ENCODE peak calls at places on chromosomes 2 and 18, in four cellular contexts. V is activated CD8-positive, alpha-beta T cell treated with anti-CD3 and anti-CD28 coated beads for 36 hours; U is cardiac muscle cell; J is fibroblast of lung. B is an unnamed sample.
A peak's percentile ranks its signal among the peaks of the same experiment; 100 is the strongest.

GRCh38 chr2:44120428-44120827 is 48.2 kb upstream of the PPM1B start:
- DNase-seq in V (peak; percentile 40), U (peak; percentile 90), J (peak; percentile 88), B (no peak)

GRCh38 chr2:8177550-8177949 is 504.3 kb upstream of the ID2 start:
- DNase-seq in V (no peak), U (no peak), J (no peak), B (no peak)

GRCh38 chr2:84960157-84960506 is 10.8 kb upstream of the KCMF1 start:
- DNase-seq in V (no peak), U (no peak), J (no peak), B (no peak)

GRCh38 chr2:230873670-230874401 is 9.1 kb downstream of the ITM2C start:
- DNase-seq in V (peak; percentile 56), U (no peak), J (no peak), B (peak; percentile 68)

GRCh38 chr2:146388757-146389156 is 1456.1 kb upstream of the ACVR2A start:
- DNase-seq in V (no peak), U (peak; percentile 31), J (peak; percentile 50), B (no peak)

GRCh38 chr18:35371412-35372195 is 5.5 kb downstream of the ZNF396 start:
- DNase-seq in V (no peak), U (peak; percentile 19), J (peak; percentile 62), B (no peak)

GRCh38 chr2:47687856-47688255 is 95.1 kb upstream of the MSH6 start:
- DNase-seq in V (no peak), U (no peak), J (no peak), B (no peak)

GRCh38 chr2:2698182-2699116 is 367.4 kb upstream of the MYT1L start:
- DNase-seq in V (peak; percentile 58), U (no peak), J (no peak), B (no peak)

GRCh38 chr2:10878268-10878915 is 33.3 kb upstream of the KCNF1 start:
- DNase-seq in V (no peak), U (no peak), J (no peak), B (no peak)

GRCh38 chr2:96113367-96113677 is 3.0 kb downstream of the ADRA2B start:
- DNase-seq in V (peak; percentile 66), U (no peak), J (no peak), B (no peak)
- TF ChIP-seq CTCF in V (no peak), U (no peak), J (no peak), B (no peak)

GRCh38 chr18:52999633-53000032 is 659.6 kb downstream of the DCC start:
- DNase-seq in V (no peak), U (no peak), J (no peak), B (no peak)
- TF ChIP-seq CTCF in V (no peak), U (no peak), J (no peak), B (no peak)

DNA sequence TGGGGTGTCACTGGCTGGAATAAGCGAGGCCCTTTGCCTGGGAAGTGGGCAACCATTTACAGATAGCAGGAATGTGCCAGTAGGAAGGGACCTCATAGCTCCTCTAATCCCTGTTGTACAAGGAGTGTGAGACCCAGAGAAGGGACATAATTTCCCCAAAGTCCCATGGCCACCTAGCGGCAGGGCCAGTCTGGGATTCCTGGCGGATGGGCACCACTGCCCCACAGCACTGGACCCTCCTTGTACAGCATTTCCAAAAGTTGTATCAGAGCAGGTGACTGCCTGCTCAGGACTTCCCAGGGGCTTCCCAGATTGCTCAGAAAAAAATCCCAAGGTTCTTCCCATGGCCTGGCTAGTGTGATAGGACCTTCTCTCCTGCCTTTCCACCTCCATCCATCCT is 185.8 kb downstream of the GLI2 start:
- DNase-seq in V (no peak), U (no peak), J (no peak), B (no peak)
- TF ChIP-seq CTCF in V (no peak), U (no peak), J (no peak), B (no peak)

GRCh38 chr18:63113899-63114565 is 205.5 kb downstream of the BCL2 start:
- DNase-seq in V (no peak), U (no peak), J (no peak), B (no peak)

GRCh38 chr18:63120541-63121059 is 199.0 kb downstream of the BCL2 start:
- DNase-seq in V (no peak), U (no peak), J (no peak), B (no peak)

GRCh38 chr18:63119647-63120046 is 199.9 kb downstream of the BCL2 start:
- DNase-seq in V (peak; percentile 53), U (peak; percentile 36), J (peak; percentile 53), B (no peak)
- TF ChIP-seq CTCF in V (peak; percentile 23), U (peak; percentile 31), J (peak; percentile 57), B (peak; percentile 83)

DNA sequence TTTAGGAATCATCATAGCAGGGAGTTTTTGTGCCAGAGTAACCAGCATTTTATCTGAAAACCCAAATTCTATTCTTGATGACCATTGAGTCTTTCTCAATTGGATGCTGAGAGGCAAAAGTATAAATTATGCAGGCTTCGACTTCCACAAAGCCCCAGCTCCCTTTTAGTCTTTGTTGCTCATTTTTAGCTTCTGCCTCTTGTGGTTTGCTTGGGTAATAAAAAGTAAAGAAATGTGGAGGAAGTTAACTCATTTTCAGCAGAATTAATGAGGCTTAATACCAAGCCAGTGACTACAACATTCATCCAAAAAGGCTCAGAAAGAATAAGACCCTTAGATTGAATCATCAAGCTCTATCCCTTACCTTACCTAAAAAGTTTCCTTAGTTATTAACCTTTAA is 18.6 kb downstream of the ERMN start:
- DNase-seq in V (no peak), U (no peak), J (no peak), B (no peak)
- TF ChIP-seq CTCF in V (peak; percentile 39), U (peak; percentile 21), J (peak; percentile 32), B (peak; percentile 49)

GRCh38 chr2:200425026-200425821 is 84.6 kb downstream of the KCTD18 start:
- DNase-seq in V (no peak), U (no peak), J (no peak), B (no peak)

GRCh38 chr2:200421270-200421669 is 88.6 kb downstream of the KCTD18 start:
- DNase-seq in V (no peak), U (no peak), J (no peak), B (no peak)

GRCh38 chr2:200422071-200422470 is 87.8 kb downstream of the KCTD18 start:
- DNase-seq in V (no peak), U (no peak), J (no peak), B (no peak)

GRCh38 chr2:200423552-200423951 is 86.3 kb downstream of the KCTD18 start:
- DNase-seq in V (no peak), U (no peak), J (no peak), B (no peak)

GRCh38 chr2:200422532-200423262 is 87.2 kb downstream of the KCTD18 start:
- DNase-seq in V (no peak), U (no peak), J (no peak), B (no peak)
- TF ChIP-seq CTCF in V (no peak), U (no peak), J (peak; percentile 21), B (peak; percentile 60)

B was measured in chondrocyte.